ENCODE peak calls at places on chromosomes 7 and 10, in five cellular contexts. C, X, R, Z and H are unnamed samples.

GRCh38 chr10:131310054-131310903 is 1.2 kb downstream of the TCERG1L start:
- DNase-seq in C (no peak), X (no peak), R (no peak), Z (no peak), H (no peak)

GRCh38 chr7:1646391-1646790 is 23.7 kb upstream of the ELFN1 start:
- DNase-seq in C (no peak), X (no peak), R (no peak), Z (no peak), H (no peak)

GRCh38 chr10:101053516-101053915 is 8.3 kb upstream of the KAZALD1 start:
- DNase-seq in C (no peak), X (no peak), R (no peak), Z (no peak), H (no peak)

GRCh38 chr7:27151341-27151944 is 940 bp downstream of the HOXA3 start:
- DNase-seq in C (no peak), X (no peak), R (no peak), Z (no peak), H (no peak)

GRCh38 chr10:86690657-86691084 is 22.4 kb downstream of the LDB3 start:
- DNase-seq in C (no peak), X (no peak), R (no peak), Z (no peak), H (no peak)

GRCh38 chr10:43598447-43598846 is 7.8 kb upstream of the ZNF485 start:
- DNase-seq in C (no peak), X (no peak), R (no peak), Z (no peak), H (peak)

GRCh38 chr7:121620953-121621606 is 225.0 kb upstream of the FAM3C start:
- DNase-seq in C (no peak), X (no peak), R (no peak), Z (no peak), H (no peak)

GRCh38 chr10:64486149-64486548 is 964.9 kb downstream of the REEP3 start:
- DNase-seq in C (no peak), X (no peak), R (no peak), Z (no peak), H (no peak)

GRCh38 chr10:44801383-44802327 is 109.5 kb upstream of the TMEM72 start:
- DNase-seq in C (peak), X (peak), R (no peak), Z (no peak), H (peak)

GRCh38 chr10:101065479-101066145 is 3.8 kb downstream of the KAZALD1 start:
- DNase-seq in C (no peak), X (no peak), R (no peak), Z (no peak), H (no peak)

GRCh38 chr10:58460157-58460556 is 52.5 kb upstream of the BICC1 start:
- DNase-seq in C (no peak), X (no peak), R (no peak), Z (no peak), H (no peak)

GRCh38 chr7:139341776-139342244 is 673 bp downstream of the FMC1 start:
- DNase-seq in C (no peak), X (no peak), R (no peak), Z (no peak), H (no peak)

GRCh38 chr7:139340037-139340807 is 915 bp upstream of the FMC1 start:
- DNase-seq in C (peak), X (peak), R (peak), Z (peak), H (peak)

GRCh38 chr7:139339698-139340036 is 1.5 kb upstream of the FMC1 start:
- DNase-seq in C (no peak), X (no peak), R (no peak), Z (no peak), H (no peak)

GRCh38 chr7:139341058-139341775 is at the start of gene FMC1:
- DNase-seq in C (peak), X (peak), R (peak), Z (peak), H (peak)

GRCh38 chr7:139340808-139341057 is 404 bp upstream of the FMC1 start:
- DNase-seq in C (no peak), X (no peak), R (no peak), Z (no peak), H (no peak)
- TF ChIP-seq JUND in C (no peak), X (no peak), R (no peak), Z (no peak), H (no peak)

DNA sequence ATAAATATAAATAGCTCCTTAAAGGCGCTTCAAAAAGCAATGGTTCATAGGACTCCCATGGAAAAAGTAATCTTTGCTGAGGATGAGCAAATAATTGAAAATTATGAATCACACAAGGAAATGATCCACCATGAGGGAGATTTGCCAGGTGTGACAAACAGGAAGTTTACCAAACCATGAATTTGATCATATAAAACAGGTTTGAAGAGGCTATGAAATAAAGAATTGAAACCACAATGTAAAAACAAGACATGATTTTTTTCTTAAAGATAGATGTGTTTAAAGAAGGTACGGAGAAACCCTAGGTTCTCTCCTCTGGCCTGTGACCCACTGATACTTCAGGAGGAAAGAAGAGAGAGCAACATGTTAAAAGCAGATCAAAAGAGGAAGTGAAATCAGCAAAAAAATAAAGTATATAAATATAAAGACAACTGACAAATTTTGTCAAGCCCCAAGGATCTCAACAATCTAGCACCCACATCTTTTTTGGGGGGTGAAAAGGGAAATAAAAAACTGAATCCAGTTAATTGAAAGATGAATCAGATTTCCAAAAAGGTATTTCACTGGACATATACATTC is 111.3 kb upstream of the ASAH2 start:
- DNase-seq in C (no peak), X (no peak), R (no peak), Z (no peak), H (no peak)
- TF ChIP-seq JUND in C (no peak), X (no peak), R (no peak), Z (no peak), H (no peak)

GRCh38 chr10:110681023-110681681 is 37.0 kb downstream of the RBM20 start:
- DNase-seq in C (peak), X (peak), R (peak), Z (peak), H (peak)
- TF ChIP-seq JUND in C (no peak), X (no peak), R (no peak), Z (no peak), H (no peak)

GRCh38 chr10:90587561-90587960 is 270.3 kb downstream of the HTR7 start:
- DNase-seq in C (no peak), X (no peak), R (no peak), Z (no peak), H (no peak)

GRCh38 chr10:90588222-90588621 is 269.6 kb downstream of the HTR7 start:
- DNase-seq in C (no peak), X (no peak), R (no peak), Z (no peak), H (no peak)

GRCh38 chr10:90589825-90590224 is 268.0 kb downstream of the HTR7 start:
- DNase-seq in C (no peak), X (no peak), R (no peak), Z (no peak), H (no peak)

GRCh38 chr10:90583416-90583815 is 274.4 kb downstream of the HTR7 start:
- DNase-seq in C (no peak), X (no peak), R (no peak), Z (no peak), H (no peak)

GRCh38 chr10:90587081-90587491 is 270.8 kb downstream of the HTR7 start:
- DNase-seq in C (no peak), X (peak), R (no peak), Z (no peak), H (no peak)
- TF ChIP-seq JUND in C (no peak), X (peak), R (no peak), Z (no peak), H (no peak)

GRCh38 chr10:62639139-62639538 is 165.4 kb upstream of the ADO start:
- DNase-seq in C (no peak), X (no peak), R (no peak), Z (no peak), H (no peak)

GRCh38 chr10:62637249-62638061 is 167.1 kb upstream of the ADO start:
- DNase-seq in C (peak), X (no peak), R (no peak), Z (no peak), H (no peak)

GRCh38 chr10:62640386-62640785 is 164.1 kb upstream of the ADO start:
- DNase-seq in C (no peak), X (no peak), R (no peak), Z (no peak), H (no peak)

GRCh38 chr10:62636825-62637248 is 167.7 kb upstream of the ADO start:
- DNase-seq in C (no peak), X (no peak), R (no peak), Z (no peak), H (no peak)

DNA sequence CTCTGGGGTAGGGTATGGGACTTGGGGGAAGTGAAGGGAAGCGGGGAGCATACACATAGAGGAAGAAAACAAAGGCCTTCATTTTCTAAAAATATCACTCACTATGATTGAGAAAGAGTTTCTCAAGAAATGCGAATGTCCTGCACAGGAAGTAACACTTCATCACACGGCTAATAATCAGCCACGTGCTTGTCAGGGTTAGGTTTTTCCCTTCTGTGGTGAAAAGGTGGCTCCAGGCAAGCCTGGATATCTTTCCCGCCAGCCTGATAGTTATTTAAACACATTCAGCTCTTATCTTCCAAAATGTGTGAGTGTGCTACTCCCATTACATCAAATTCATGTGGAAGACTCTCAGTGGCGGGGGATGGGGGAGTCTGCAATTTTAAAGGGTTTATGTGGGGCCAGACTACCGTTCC is 166.4 kb upstream of the ADO start:
- DNase-seq in C (no peak), X (no peak), R (no peak), Z (no peak), H (no peak)
- TF ChIP-seq JUND in C (no peak), X (no peak), R (no peak), Z (no peak), H (no peak)

GRCh38 chr7:47035522-47035921 is 546.4 kb downstream of the TNS3 start:
- DNase-seq in C (no peak), X (no peak), R (no peak), Z (no peak), H (no peak)
- TF ChIP-seq JUND in C (no peak), X (no peak), R (no peak), Z (no peak), H (no peak)

GRCh38 chr7:157839672-157840167 is 502.9 kb downstream of the DNAJB6 start:
- DNase-seq in C (no peak), X (no peak), R (no peak), Z (no peak), H (no peak)

GRCh38 chr7:157840913-157841756 is 504.3 kb downstream of the DNAJB6 start:
- DNase-seq in C (no peak), X (no peak), R (no peak), Z (no peak), H (no peak)

GRCh38 chr7:157840174-157840912 is 503.5 kb downstream of the DNAJB6 start:
- DNase-seq in C (no peak), X (no peak), R (no peak), Z (no peak), H (no peak)

GRCh38 chr7:157843336-157844140 is 506.7 kb downstream of the DNAJB6 start:
- DNase-seq in C (no peak), X (no peak), R (no peak), Z (no peak), H (no peak)

GRCh38 chr7:157841757-157842390 is 505.1 kb downstream of the DNAJB6 start:
- DNase-seq in C (no peak), X (no peak), R (no peak), Z (no peak), H (no peak)
- TF ChIP-seq JUND in C (no peak), X (no peak), R (no peak), Z (no peak), H (no peak)

GRCh38 chr7:137097111-137097510 is 228.7 kb downstream of the CHRM2 start:
- DNase-seq in C (no peak), X (no peak), R (no peak), Z (no peak), H (no peak)

GRCh38 chr7:137091396-137091795 is 222.9 kb downstream of the CHRM2 start:
- DNase-seq in C (no peak), X (no peak), R (peak), Z (no peak), H (peak)

GRCh38 chr7:137093198-137093597 is 224.7 kb downstream of the CHRM2 start:
- DNase-seq in C (no peak), X (no peak), R (no peak), Z (no peak), H (no peak)

GRCh38 chr7:137096607-137097006 is 228.2 kb downstream of the CHRM2 start:
- DNase-seq in C (no peak), X (no peak), R (no peak), Z (no peak), H (no peak)
- TF ChIP-seq JUND in C (no peak), X (no peak), R (no peak), Z (no peak), H (no peak)